ENCODE peak calls at places on chromosome X, in seven cellular contexts. One of them, this sample, is unnamed.

GRCh38 chrX:108313662-108314061 is 124.6 kb downstream of the COL4A6 start:
- DNase-seq in cardiac muscle cell: no peak
- DNase-seq in astrocyte of the cerebellum: no peak
- DNase-seq in transverse colon: no peak
- DNase-seq in GM13977: no peak
- DNase-seq in fibroblast of pulmonary artery: no peak
- DNase-seq in prostate gland: no peak
- DNase-seq in this sample: no peak

GRCh38 chrX:69015156-69015555 is 150.1 kb downstream of the PJA1 start:
- DNase-seq in astrocyte of the cerebellum: no peak
- DNase-seq in transverse colon: no peak
- DNase-seq in fibroblast of pulmonary artery: no peak
- DNase-seq in prostate gland: no peak
- DNase-seq in GM13977: no peak
- DNase-seq in cardiac muscle cell: no peak
- DNase-seq in this sample: peak

GRCh38 chrX:41952102-41952501 is 28.7 kb upstream of the CASK start:
- DNase-seq in cardiac muscle cell: no peak
- DNase-seq in prostate gland: no peak
- DNase-seq in GM13977: no peak
- DNase-seq in transverse colon: no peak
- DNase-seq in fibroblast of pulmonary artery: no peak
- DNase-seq in astrocyte of the cerebellum: no peak
- DNase-seq in this sample: no peak

GRCh38 chrX:119008122-119008744 is 33.8 kb downstream of the LONRF3 start:
- DNase-seq in prostate gland: peak
- DNase-seq in cardiac muscle cell: peak
- DNase-seq in fibroblast of pulmonary artery: peak
- DNase-seq in GM13977: peak
- DNase-seq in transverse colon: peak
- DNase-seq in astrocyte of the cerebellum: peak
- DNase-seq in this sample: no peak

GRCh38 chrX:10233173-10233572 is 76.4 kb downstream of the CLCN4 start:
- DNase-seq in GM13977: no peak
- DNase-seq in prostate gland: no peak
- DNase-seq in transverse colon: no peak
- DNase-seq in cardiac muscle cell: no peak
- DNase-seq in astrocyte of the cerebellum: no peak
- DNase-seq in fibroblast of pulmonary artery: no peak
- DNase-seq in this sample: no peak

GRCh38 chrX:17470136-17470535 is 95.1 kb downstream of the NHS start:
- DNase-seq in fibroblast of pulmonary artery: peak
- DNase-seq in astrocyte of the cerebellum: no peak
- DNase-seq in transverse colon: no peak
- DNase-seq in cardiac muscle cell: peak
- DNase-seq in GM13977: no peak
- DNase-seq in prostate gland: no peak
- DNase-seq in this sample: no peak

GRCh38 chrX:9378980-9379696 is 85.7 kb upstream of the TBL1X start:
- DNase-seq in prostate gland: no peak
- DNase-seq in GM13977: no peak
- DNase-seq in cardiac muscle cell: peak
- DNase-seq in astrocyte of the cerebellum: no peak
- DNase-seq in fibroblast of pulmonary artery: peak
- DNase-seq in transverse colon: peak
- DNase-seq in this sample: no peak

GRCh38 chrX:150323020-150323419 is 40.1 kb upstream of the MAMLD1 start:
- DNase-seq in cardiac muscle cell: no peak
- DNase-seq in astrocyte of the cerebellum: no peak
- DNase-seq in GM13977: no peak
- DNase-seq in prostate gland: no peak
- DNase-seq in fibroblast of pulmonary artery: no peak
- DNase-seq in transverse colon: no peak
- DNase-seq in this sample: no peak

GRCh38 chrX:11757729-11758399 is at the start of gene MSL3:
- DNase-seq in fibroblast of pulmonary artery: peak
- DNase-seq in GM13977: peak
- DNase-seq in astrocyte of the cerebellum: no peak
- DNase-seq in prostate gland: peak
- DNase-seq in transverse colon: peak
- DNase-seq in cardiac muscle cell: peak
- DNase-seq in this sample: no peak

GRCh38 chrX:147962476-147962875 is 18.7 kb upstream of the FMR1NB start:
- DNase-seq in transverse colon: no peak
- DNase-seq in fibroblast of pulmonary artery: no peak
- DNase-seq in astrocyte of the cerebellum: no peak
- DNase-seq in GM13977: no peak
- DNase-seq in prostate gland: no peak
- DNase-seq in cardiac muscle cell: no peak
- DNase-seq in this sample: no peak

GRCh38 chrX:110563276-110563675 is 204.6 kb downstream of the RTL9 start:
- DNase-seq in fibroblast of pulmonary artery: no peak
- DNase-seq in astrocyte of the cerebellum: peak
- DNase-seq in prostate gland: no peak
- DNase-seq in GM13977: no peak
- DNase-seq in transverse colon: no peak
- DNase-seq in cardiac muscle cell: no peak
- DNase-seq in this sample: no peak

GRCh38 chrX:72312311-72312940 is 6.7 kb upstream of the CITED1 start:
- DNase-seq in GM13977: no peak
- DNase-seq in prostate gland: no peak
- DNase-seq in cardiac muscle cell: no peak
- DNase-seq in fibroblast of pulmonary artery: no peak
- DNase-seq in astrocyte of the cerebellum: no peak
- DNase-seq in transverse colon: no peak
- DNase-seq in this sample: no peak

DNA sequence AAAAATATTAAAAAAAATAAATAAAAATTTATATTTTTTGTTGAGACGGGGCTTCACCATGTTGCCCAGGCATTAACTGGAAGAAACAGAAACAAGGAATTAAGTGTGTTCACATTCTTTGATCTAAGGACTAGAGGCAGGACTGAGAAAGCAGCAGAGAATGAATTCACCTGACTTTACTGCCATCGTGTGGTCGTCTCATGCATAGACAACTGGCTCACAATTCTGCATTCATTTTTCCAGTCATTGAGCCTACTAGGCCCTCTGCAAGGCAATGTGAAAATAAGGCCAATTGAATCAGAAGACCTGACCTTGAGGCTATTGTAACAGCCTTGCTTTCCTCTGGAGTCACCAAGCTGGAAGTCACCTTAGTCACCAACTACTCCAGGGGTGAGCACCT is 37.4 kb downstream of the LHFPL1 start:
- DNase-seq in cardiac muscle cell: peak
- DNase-seq in fibroblast of pulmonary artery: peak
- DNase-seq in prostate gland: peak
- DNase-seq in transverse colon: peak
- DNase-seq in astrocyte of the cerebellum: peak
- DNase-seq in GM13977: peak
- DNase-seq in this sample: no peak
- TF ChIP-seq CTCF in cardiac muscle cell: peak
- TF ChIP-seq CTCF in fibroblast of pulmonary artery: peak
- TF ChIP-seq CTCF in prostate gland: peak
- TF ChIP-seq CTCF in transverse colon: peak
- TF ChIP-seq CTCF in astrocyte of the cerebellum: peak
- TF ChIP-seq CTCF in GM13977: peak
- TF ChIP-seq CTCF in this sample: peak

DNA sequence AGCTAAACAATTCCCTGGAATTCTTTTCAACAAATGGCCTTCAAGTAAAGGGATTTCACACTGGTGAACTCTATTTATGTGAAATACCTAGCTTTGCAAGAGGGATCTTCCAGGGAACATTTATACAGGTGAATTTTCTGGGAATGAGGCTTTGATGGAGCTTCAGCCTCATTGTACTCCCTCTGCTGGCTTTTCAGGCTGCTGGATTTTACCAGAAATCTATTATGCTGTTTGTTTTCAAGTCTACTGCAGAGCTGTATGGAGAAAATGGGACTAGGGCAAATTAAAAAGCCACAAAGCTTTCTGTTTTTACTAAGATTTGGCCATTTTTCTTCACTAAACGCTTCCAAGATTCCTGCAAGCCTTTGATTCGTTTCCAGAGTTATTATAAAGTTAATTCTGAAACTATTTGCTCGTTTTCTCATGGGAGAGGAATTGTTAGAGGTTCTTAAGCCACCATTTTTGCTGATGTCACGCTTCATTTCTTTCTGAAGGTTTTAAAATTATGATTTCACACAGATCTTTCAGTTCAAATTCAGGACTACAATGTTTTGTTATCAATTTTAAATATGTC is 31.6 kb downstream of the KDM6A start:
- DNase-seq in astrocyte of the cerebellum: peak
- DNase-seq in GM13977: no peak
- DNase-seq in prostate gland: no peak
- DNase-seq in transverse colon: no peak
- DNase-seq in cardiac muscle cell: no peak
- DNase-seq in fibroblast of pulmonary artery: no peak
- DNase-seq in this sample: no peak
- TF ChIP-seq CTCF in astrocyte of the cerebellum: peak
- TF ChIP-seq CTCF in GM13977: no peak
- TF ChIP-seq CTCF in prostate gland: no peak
- TF ChIP-seq CTCF in transverse colon: no peak
- TF ChIP-seq CTCF in cardiac muscle cell: peak
- TF ChIP-seq CTCF in fibroblast of pulmonary artery: peak
- TF ChIP-seq CTCF in this sample: peak

GRCh38 chrX:26783512-26784225 is 567.7 kb downstream of the MAGEB5 start:
- DNase-seq in GM13977: no peak
- DNase-seq in prostate gland: no peak
- DNase-seq in cardiac muscle cell: peak
- DNase-seq in fibroblast of pulmonary artery: peak
- DNase-seq in transverse colon: no peak
- DNase-seq in astrocyte of the cerebellum: peak
- DNase-seq in this sample: no peak
- TF ChIP-seq CTCF in GM13977: peak
- TF ChIP-seq CTCF in prostate gland: no peak
- TF ChIP-seq CTCF in cardiac muscle cell: peak
- TF ChIP-seq CTCF in fibroblast of pulmonary artery: peak
- TF ChIP-seq CTCF in transverse colon: no peak
- TF ChIP-seq CTCF in astrocyte of the cerebellum: peak
- TF ChIP-seq CTCF in this sample: peak

DNA sequence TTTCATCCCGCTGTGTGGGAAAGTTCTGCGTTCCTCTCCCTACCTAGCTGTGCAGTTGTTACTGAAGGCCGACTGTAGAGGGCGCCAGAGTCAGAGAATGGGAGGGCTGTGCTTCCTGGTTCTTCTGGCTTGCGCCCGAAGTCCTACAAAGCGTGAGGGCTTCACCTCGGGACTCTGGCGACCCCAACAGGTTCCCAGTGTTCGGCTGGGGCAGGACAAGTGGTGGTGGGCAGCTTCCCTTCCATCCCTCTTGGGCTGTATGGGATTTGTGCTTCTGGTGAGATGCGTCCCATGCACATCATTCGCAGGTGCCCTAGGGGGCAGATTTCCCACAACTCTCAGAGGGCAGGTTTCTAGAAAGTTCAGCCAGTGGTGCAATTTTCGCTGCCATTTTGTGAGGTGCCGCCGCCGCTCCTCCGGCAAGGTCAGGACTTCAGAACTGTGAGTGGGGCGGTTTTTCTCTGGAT is 27.3 kb downstream of the CT45A3 start:
- DNase-seq in cardiac muscle cell: peak
- DNase-seq in prostate gland: no peak
- DNase-seq in transverse colon: peak
- DNase-seq in fibroblast of pulmonary artery: no peak
- DNase-seq in astrocyte of the cerebellum: no peak
- DNase-seq in GM13977: peak
- DNase-seq in this sample: no peak
- TF ChIP-seq CTCF in cardiac muscle cell: peak
- TF ChIP-seq CTCF in prostate gland: no peak
- TF ChIP-seq CTCF in transverse colon: no peak
- TF ChIP-seq CTCF in fibroblast of pulmonary artery: peak
- TF ChIP-seq CTCF in astrocyte of the cerebellum: peak
- TF ChIP-seq CTCF in GM13977: peak
- TF ChIP-seq CTCF in this sample: no peak

GRCh38 chrX:32673193-32673592 is 538.2 kb downstream of the DMD start:
- DNase-seq in astrocyte of the cerebellum: no peak
- DNase-seq in cardiac muscle cell: peak
- DNase-seq in prostate gland: no peak
- DNase-seq in fibroblast of pulmonary artery: peak
- DNase-seq in transverse colon: no peak
- DNase-seq in GM13977: peak
- DNase-seq in this sample: no peak
- TF ChIP-seq CTCF in astrocyte of the cerebellum: no peak
- TF ChIP-seq CTCF in cardiac muscle cell: peak
- TF ChIP-seq CTCF in prostate gland: no peak
- TF ChIP-seq CTCF in fibroblast of pulmonary artery: no peak
- TF ChIP-seq CTCF in transverse colon: no peak
- TF ChIP-seq CTCF in GM13977: peak
- TF ChIP-seq CTCF in this sample: no peak

This sample was measured in esophagus muscularis mucosa.